ENCODE peak calls at places on chromosomes 4 and X, in five cellular contexts. Y is breast epithelium, M is SK-N-SH, I is upper lobe of left lung, R is esophagus muscularis mucosa. S is an unnamed sample.
A peak's percentile ranks its signal among the peaks of the same experiment; 100 is the strongest.

GRCh38 chrX:31199051-31199769 is 127.4 kb upstream of the FTHL17 start:
- DNase-seq in Y (no peak), R (no peak), I (no peak), M (no peak), S (no peak)

GRCh38 chrX:117843749-117844148 is 272.9 kb downstream of the KLHL13 start:
- DNase-seq in Y (no peak), I (no peak), M (no peak), R (no peak), S (no peak)

GRCh38 chr4:147090486-147090885 is 144.8 kb upstream of the TTC29 start:
- DNase-seq in I (no peak), R (no peak), Y (no peak), M (no peak), S (no peak)

GRCh38 chr4:110869862-110870577 is 247.1 kb upstream of the PITX2 start:
- DNase-seq in R (no peak), Y (no peak), I (no peak), M (no peak), S (no peak)

GRCh38 chr4:168098257-168098717 is 6.0 kb downstream of the ANXA10 start:
- DNase-seq in Y (no peak), R (no peak), M (no peak), I (no peak), S (no peak)

GRCh38 chr4:13294961-13295605 is 189.1 kb downstream of the RAB28 start:
- DNase-seq in Y (no peak), M (no peak), R (peak; percentile 68), I (no peak), S (no peak)

GRCh38 chr4:24262084-24262483 is 322.3 kb downstream of the DHX15 start:
- DNase-seq in M (no peak), I (no peak), R (no peak), Y (no peak), S (no peak)

GRCh38 chr4:94486372-94486801 is 34.6 kb downstream of the PDLIM5 start:
- DNase-seq in M (no peak), I (no peak), Y (no peak), R (no peak), S (peak; percentile 77)

GRCh38 chr4:124997907-124998306 is 285.4 kb upstream of the ANKRD50 start:
- DNase-seq in Y (no peak), I (no peak), R (no peak), M (no peak), S (no peak)

GRCh38 chrX:153628129-153628528 is 18.9 kb upstream of the DUSP9 start:
- DNase-seq in I (no peak), M (no peak), Y (no peak), R (no peak), S (no peak)

GRCh38 chr4:48761286-48761685 is 18.8 kb downstream of the FRYL start:
- DNase-seq in R (no peak), M (no peak), Y (no peak), I (no peak), S (no peak)

GRCh38 chrX:39576081-39576701 is 521.6 kb downstream of the BCOR start:
- DNase-seq in M (peak; percentile 57), I (peak; percentile 55), Y (no peak), R (no peak), S (no peak)

GRCh38 chr4:158809611-158810486 is 41.0 kb downstream of the FNIP2 start:
- DNase-seq in I (no peak), M (no peak), R (no peak), Y (no peak), S (no peak)

GRCh38 chrX:139267858-139268257 is 262.7 kb upstream of the F9 start:
- DNase-seq in Y (no peak), M (no peak), I (no peak), R (no peak), S (no peak)

GRCh38 chr4:85402371-85402770 is 72.6 kb upstream of the ARHGAP24 start:
- DNase-seq in R (no peak), M (no peak), I (no peak), Y (no peak), S (no peak)

GRCh38 chrX:118346258-118347094 is 570 bp downstream of the WDR44 start:
- DNase-seq in M (peak; percentile 54), I (peak; percentile 87), R (peak; percentile 89), Y (peak; percentile 51), S (peak; percentile 37)

GRCh38 chr4:121072836-121073362 is 564 bp upstream of the NDNF start:
- DNase-seq in I (no peak), Y (no peak), R (no peak), M (peak; percentile 25), S (no peak)

GRCh38 chr4:157978680-157979361 is 194.0 kb downstream of the GASK1B start:
- DNase-seq in I (peak; percentile 56), M (peak; percentile 56), Y (no peak), R (no peak), S (peak; percentile 26)

GRCh38 chr4:38860788-38861424 is 4.3 kb upstream of the TLR6 start:
- DNase-seq in Y (no peak), M (peak; percentile 47), I (no peak), R (no peak), S (peak; percentile 55)

GRCh38 chrX:110087485-110088356 is 84.8 kb downstream of the TMEM164 start:
- DNase-seq in M (no peak), I (no peak), R (no peak), Y (no peak), S (no peak)

GRCh38 chr4:182827981-182828677 is 89.1 kb downstream of the DCTD start:
- DNase-seq in Y (no peak), I (no peak), M (no peak), R (no peak), S (no peak)

GRCh38 chr4:107148922-107149321 is 112.8 kb upstream of the DKK2 start:
- DNase-seq in R (no peak), I (no peak), M (no peak), Y (no peak), S (no peak)

DNA sequence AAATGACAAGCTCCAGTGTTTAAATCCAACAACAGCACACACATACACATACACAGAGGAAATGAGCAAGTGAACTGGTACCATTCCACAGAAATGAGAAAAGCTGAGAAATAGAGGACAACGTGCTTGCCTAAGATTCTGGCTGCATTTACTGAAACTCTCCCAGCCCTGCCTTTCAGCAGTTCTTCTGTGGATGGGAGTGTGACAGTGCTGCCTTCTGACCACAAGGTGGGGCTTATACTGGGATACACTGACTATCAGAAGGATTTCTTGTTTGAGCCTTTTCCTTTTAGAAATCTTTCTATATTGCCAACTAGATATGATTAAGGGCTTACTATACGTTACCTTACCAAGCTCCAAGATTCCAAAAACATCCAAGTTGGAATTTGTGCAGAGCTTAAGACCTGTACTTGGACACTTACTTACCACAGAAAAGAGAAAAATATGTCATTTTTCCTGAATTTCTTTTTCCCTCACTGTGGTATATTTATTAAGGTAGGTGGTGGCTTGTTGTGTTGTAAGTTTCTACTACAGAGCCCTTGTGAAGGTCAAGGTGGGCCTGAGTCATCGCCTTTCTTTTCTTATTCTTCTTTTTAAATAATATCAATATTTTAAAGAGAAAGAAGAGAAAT is 10.7 kb upstream of the CXCL8 start:
- DNase-seq in I (no peak), Y (no peak), R (no peak), M (peak; percentile 28), S (peak; percentile 70)
- TF ChIP-seq POLR2AphosphoS5 in I (no peak), Y (no peak), R (no peak), M (no peak), S (no peak)

DNA sequence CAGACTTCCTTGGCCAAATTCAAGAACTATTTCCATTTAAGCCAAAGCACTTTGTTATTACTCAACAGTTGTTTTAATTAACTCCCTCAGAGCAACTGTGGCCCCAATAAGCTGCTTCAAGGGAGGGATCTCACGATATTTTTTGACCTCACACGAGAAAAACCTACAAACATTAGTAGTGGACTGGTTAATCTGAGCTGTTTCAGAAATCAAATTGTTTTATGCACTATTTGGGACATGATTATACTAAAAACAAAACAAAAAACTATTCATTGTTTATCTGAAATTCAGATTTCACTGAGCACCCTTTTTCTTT is 74.3 kb downstream of the DCHS2 start:
- DNase-seq in R (no peak), I (no peak), Y (no peak), M (no peak), S (no peak)
- H3K27ac ChIP-seq in R (peak overlapping the region; percentile 79), I (no peak overlapping the region), Y (peak overlapping the region; percentile 75), M (no peak overlapping the region), S (peak overlapping the region; percentile 48)

GRCh38 chr4:2813446-2814405 is 20.8 kb downstream of the SH3BP2 start:
- DNase-seq in I (peak; percentile 46), M (no peak), Y (no peak), R (no peak), S (no peak)

GRCh38 chr4:2812985-2813384 is 20.1 kb downstream of the SH3BP2 start:
- DNase-seq in M (no peak), R (no peak), I (peak; percentile 74), Y (no peak), S (no peak)

GRCh38 chr4:2812600-2812932 is 19.7 kb downstream of the SH3BP2 start:
- DNase-seq in R (no peak), M (peak; percentile 37), Y (no peak), I (no peak), S (no peak)

GRCh38 chr4:2809610-2810180 is 16.8 kb downstream of the SH3BP2 start:
- DNase-seq in Y (no peak), R (no peak), M (no peak), I (peak; percentile 61), S (no peak)

GRCh38 chr4:2811830-2812599 is 19.1 kb downstream of the SH3BP2 start:
- DNase-seq in I (peak; percentile 88), M (peak; percentile 82), R (no peak), Y (no peak), S (peak; percentile 82)
- TF ChIP-seq POLR2AphosphoS5 in I (peak; percentile 87), M (no peak), R (peak; percentile 33), Y (no peak), S (peak; percentile 82)

GRCh38 chr4:17142232-17142711 is 243.8 kb upstream of the LDB2 start:
- DNase-seq in R (no peak), Y (no peak), I (no peak), M (no peak), S (no peak)
- H3K27ac ChIP-seq in R (no peak overlapping the region), Y (no peak overlapping the region), I (no peak overlapping the region), M (no peak overlapping the region), S (no peak overlapping the region)

GRCh38 chr4:184422378-184422777 is 52.0 kb downstream of the IRF2 start:
- DNase-seq in I (no peak), M (no peak), R (no peak), Y (no peak), S (no peak)

GRCh38 chr4:184419976-184420375 is 54.4 kb downstream of the IRF2 start:
- DNase-seq in M (no peak), Y (no peak), I (no peak), R (no peak), S (no peak)

GRCh38 chr4:184420881-184421416 is 53.4 kb downstream of the IRF2 start:
- DNase-seq in M (no peak), R (no peak), I (no peak), Y (no peak), S (no peak)

GRCh38 chr4:184421558-184422155 is 52.7 kb downstream of the IRF2 start:
- DNase-seq in Y (no peak), M (no peak), R (no peak), I (no peak), S (no peak)

GRCh38 chr4:184420402-184420801 is 53.9 kb downstream of the IRF2 start:
- DNase-seq in M (no peak), R (no peak), Y (no peak), I (no peak), S (no peak)
- TF ChIP-seq POLR2AphosphoS5 in M (no peak), R (no peak), Y (no peak), I (no peak), S (no peak)